ENCODE peak calls at places on chromosome 12, in five cellular contexts. C is IMR-90, V is transverse colon, G is OCI-LY7, R is PC-3. F is an unnamed sample.

GRCh38 chr12:77845831-77846230 is 15.1 kb downstream of the NAV3 start:
- DNase-seq in C (peak; percentile 44), V (no peak), G (no peak), R (peak; percentile 86), F (peak; percentile 41)

GRCh38 chr12:26010293-26010821 is 51.9 kb downstream of the RASSF8 start:
- DNase-seq in C (no peak), V (no peak), G (no peak), R (peak; percentile 90), F (peak; percentile 15)

GRCh38 chr12:57101892-57102695 is 9.1 kb downstream of the STAT6 start:
- DNase-seq in C (peak; percentile 52), V (peak; percentile 61), G (no peak), R (peak; percentile 66), F (no peak)

GRCh38 chr12:105725054-105725453 is 394.6 kb downstream of the C12orf75 start:
- DNase-seq in C (no peak), V (no peak), G (no peak), R (no peak), F (no peak)

GRCh38 chr12:15220961-15221885 is at the start of gene RERG:
- DNase-seq in C (peak; percentile 63), V (peak; percentile 79), G (peak; percentile 63), R (peak; percentile 74), F (peak; percentile 61)

GRCh38 chr12:128089961-128090360 is 177.0 kb upstream of the TMEM132C start:
- DNase-seq in C (no peak), V (no peak), G (no peak), R (no peak), F (no peak)

GRCh38 chr12:1083086-1083887 is 92.3 kb downstream of the ERC1 start:
- DNase-seq in C (no peak), V (no peak), G (no peak), R (no peak), F (no peak)

GRCh38 chr12:101777476-101777875 is 38.2 kb upstream of the SYCP3 start:
- DNase-seq in C (no peak), V (no peak), G (no peak), R (no peak), F (no peak)

GRCh38 chr12:107320031-107320928 is 226.9 kb upstream of the CRY1 start:
- DNase-seq in C (peak; percentile 61), V (peak; percentile 38), G (no peak), R (peak; percentile 89), F (peak; percentile 78)

GRCh38 chr12:126538888-126539287 is 1473.7 kb downstream of the AACS start:
- DNase-seq in C (no peak), V (no peak), G (no peak), R (no peak), F (no peak)

GRCh38 chr12:114759635-114760034 is 75.7 kb upstream of the TBX3 start:
- DNase-seq in C (no peak), V (no peak), G (no peak), R (peak; percentile 79), F (no peak)

GRCh38 chr12:54701940-54702592 is 53.9 kb upstream of the DCD start:
- DNase-seq in C (peak; percentile 41), V (no peak), G (peak; percentile 62), R (peak; percentile 61), F (peak; percentile 61)

GRCh38 chr12:40446385-40446784 is 221.6 kb downstream of the LRRK2 start:
- DNase-seq in C (peak; percentile 2), V (no peak), G (peak; percentile 47), R (peak; percentile 42), F (peak; percentile 36)

GRCh38 chr12:64019654-64020053 is 175.2 kb downstream of the SRGAP1 start:
- DNase-seq in C (no peak), V (no peak), G (no peak), R (no peak), F (no peak)

GRCh38 chr12:1670244-1670814 is 20.5 kb upstream of the ADIPOR2 start:
- DNase-seq in C (no peak), V (peak; percentile 83), G (no peak), R (no peak), F (no peak)

GRCh38 chr12:106791531-106791930 is 17.0 kb downstream of the RIC8B start:
- DNase-seq in C (no peak), V (no peak), G (no peak), R (no peak), F (no peak)

GRCh38 chr12:23756416-23756815 is 193.1 kb downstream of the SOX5 start:
- DNase-seq in C (no peak), V (no peak), G (no peak), R (no peak), F (no peak)

GRCh38 chr12:53073881-53074280 is 5.3 kb downstream of the SPRYD3 start:
- DNase-seq in C (no peak), V (no peak), G (no peak), R (no peak), F (no peak)

GRCh38 chr12:31726575-31726974 is 2.2 kb downstream of the AMN1 start:
- DNase-seq in C (no peak), V (no peak), G (no peak), R (no peak), F (no peak)

DNA sequence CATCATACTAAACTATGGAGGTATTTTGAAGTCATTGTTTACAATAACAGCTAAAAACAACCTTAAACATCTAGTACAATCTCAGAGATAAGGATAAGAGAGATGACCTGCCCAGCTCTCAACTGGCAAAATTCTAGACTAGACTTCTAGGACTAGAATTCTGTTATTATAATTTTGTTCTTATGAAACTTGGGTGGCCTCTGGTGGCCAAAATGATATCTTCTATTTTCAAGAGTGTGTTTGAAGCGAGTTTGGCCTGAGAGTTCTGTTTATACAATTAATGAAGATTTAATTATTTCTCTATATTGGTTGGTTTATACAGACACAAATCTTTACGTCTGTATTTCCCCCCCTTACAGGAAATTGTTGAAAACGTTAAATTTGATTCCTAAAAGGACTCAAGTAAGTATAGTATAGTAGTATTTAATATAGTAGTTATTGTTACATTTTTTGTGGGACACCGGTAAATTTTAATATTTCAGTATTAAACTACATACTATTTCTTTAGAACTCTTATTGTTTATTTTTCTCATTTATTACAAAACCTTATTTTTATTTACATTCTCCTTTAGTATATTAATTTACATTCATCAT is 6.4 kb downstream of the PPHLN1 start:
- DNase-seq in C (peak; percentile 51), V (no peak), G (peak; percentile 58), R (peak; percentile 67), F (peak; percentile 53)
- TF ChIP-seq CTCF in C (peak; percentile 63), V (peak; percentile 56), G (peak; percentile 88), R (peak; percentile 73), F (peak; percentile 71)

DNA sequence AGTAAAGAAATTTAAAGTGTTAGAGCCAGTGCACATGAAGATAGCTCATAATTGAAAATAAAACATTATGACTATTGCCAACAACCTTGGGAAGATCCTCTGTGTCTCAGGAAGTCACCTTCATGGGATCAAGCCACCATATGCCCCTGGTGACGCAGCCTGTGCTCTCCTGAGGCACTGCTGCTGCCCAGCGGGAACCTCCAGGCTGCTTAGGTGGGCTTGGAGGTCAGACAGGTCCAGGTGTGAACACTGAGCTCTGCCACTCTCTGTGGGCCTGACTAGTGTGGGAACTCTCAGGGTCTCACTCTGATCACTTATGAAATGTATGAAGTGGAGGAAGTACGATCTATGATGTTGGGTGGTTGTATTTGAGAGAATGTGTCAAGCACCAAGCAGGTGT is 16.7 kb downstream of the SLC35E3 start:
- DNase-seq in C (no peak), V (no peak), G (no peak), R (no peak), F (no peak)
- H3K27ac ChIP-seq in C (no peak overlapping the region), V (no peak overlapping the region), G (no peak overlapping the region), R (no peak overlapping the region), F (no peak overlapping the region)

DNA sequence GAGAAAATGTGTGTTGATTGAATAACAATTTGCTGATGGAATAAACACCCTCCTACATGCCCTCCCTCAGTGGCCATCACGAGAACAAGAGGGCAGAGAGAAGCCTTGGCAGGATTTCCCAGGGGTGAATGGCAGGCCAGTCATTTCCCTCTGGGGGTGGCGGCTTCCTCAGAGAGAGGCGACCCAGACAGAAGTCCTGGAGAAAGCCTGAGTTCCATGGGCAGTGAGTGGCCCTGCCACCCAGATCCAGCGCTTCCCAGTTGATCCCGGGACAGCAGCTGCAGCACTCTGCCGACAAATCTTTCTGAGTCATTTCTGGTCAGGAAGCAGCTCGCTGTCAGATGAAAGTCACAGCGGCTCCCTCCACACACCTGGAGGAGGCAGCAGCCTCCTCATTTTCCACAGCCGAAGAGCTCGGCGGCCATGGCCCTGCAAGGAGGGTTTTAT is 123.0 kb downstream of the SCARB1 start:
- DNase-seq in C (peak; percentile 66), V (peak; percentile 50), G (no peak), R (peak; percentile 87), F (peak; percentile 49)
- TF ChIP-seq CTCF in C (peak; percentile 19), V (no peak), G (no peak), R (peak; percentile 69), F (no peak)

DNA sequence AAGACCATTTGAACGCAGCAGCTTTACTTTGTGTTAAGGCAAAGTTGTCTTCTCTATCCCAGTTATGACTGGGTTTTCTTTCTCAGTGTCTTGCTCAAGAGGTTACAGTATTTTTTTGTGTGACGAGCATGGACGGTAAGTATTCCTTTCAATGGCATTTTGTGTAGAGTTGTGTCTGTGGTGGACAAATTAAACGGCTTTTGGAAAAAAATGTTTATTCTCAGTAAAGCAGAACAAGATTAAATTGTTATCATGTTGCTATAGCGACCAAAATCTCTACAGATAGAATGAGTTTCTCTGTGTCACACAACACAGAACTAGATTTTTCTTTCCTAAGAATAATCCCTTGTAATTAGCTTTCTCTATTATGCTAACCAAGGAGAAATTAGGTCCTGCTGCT is 417.1 kb downstream of the AEBP2 start:
- DNase-seq in C (peak; percentile 24), V (no peak), G (no peak), R (no peak), F (no peak)
- H3K27ac ChIP-seq in C (peak overlapping the region; percentile 58), V (peak overlapping the region; percentile 67), G (no peak overlapping the region), R (no peak overlapping the region), F (no peak overlapping the region)

F was measured in RWPE1.